ENCODE peak calls at places on chromosomes 16 and 17, in eight cellular contexts. G is CD8-positive, alpha-beta T cell; A is pancreas; M is neural progenitor cell; V is OCI-LY7; X is colonic mucosa; D is fibroblast of villous mesenchyme; Y is cardiac fibroblast. T is an unnamed sample.

GRCh38 chr17:73335591-73336503 is 24.0 kb upstream of the CDC42EP4 start:
- DNase-seq in G (no peak), A (no peak), M (no peak), V (no peak), X (peak), D (no peak), Y (no peak), T (no peak)

GRCh38 chr16:27302126-27302525 is 11.6 kb upstream of the IL4R start:
- DNase-seq in G (no peak), A (no peak), M (no peak), V (no peak), X (no peak), D (no peak), Y (no peak), T (no peak)

GRCh38 chr17:7914771-7915610 is 1.1 kb downstream of the RNF227 start:
- DNase-seq in G (no peak), A (peak), M (no peak), V (no peak), X (no peak), D (peak), Y (peak), T (no peak)

GRCh38 chr17:81394377-81394747 is 895 bp upstream of the BAHCC1 start:
- DNase-seq in G (no peak), A (no peak), M (no peak), V (no peak), X (no peak), D (no peak), Y (no peak), T (no peak)

GRCh38 chr16:4633910-4634635 is 9.4 kb downstream of the MGRN1 start:
- DNase-seq in G (no peak), A (no peak), M (no peak), V (no peak), X (no peak), D (no peak), Y (no peak), T (no peak)

GRCh38 chr17:66949501-66949900 is 15.0 kb upstream of the CACNG4 start:
- DNase-seq in G (no peak), A (no peak), M (no peak), V (no peak), X (no peak), D (peak), Y (peak), T (no peak)

GRCh38 chr17:79800325-79801155 is 3.7 kb upstream of the CBX8 start:
- DNase-seq in G (no peak), A (no peak), M (peak), V (peak), X (peak), D (peak), Y (peak), T (no peak)

GRCh38 chr17:4766705-4767104 is 5.0 kb upstream of the TM4SF5 start:
- DNase-seq in G (no peak), A (no peak), M (no peak), V (no peak), X (no peak), D (no peak), Y (no peak), T (no peak)

GRCh38 chr16:49454426-49455180 is 81.0 kb downstream of the C16orf78 start:
- DNase-seq in G (no peak), A (no peak), M (no peak), V (no peak), X (no peak), D (no peak), Y (no peak), T (no peak)

GRCh38 chr17:17950806-17951205 is 21.4 kb downstream of the TOM1L2 start:
- DNase-seq in G (no peak), A (no peak), M (no peak), V (no peak), X (no peak), D (no peak), Y (no peak), T (no peak)

GRCh38 chr17:56262854-56263253 is 109.6 kb downstream of the ANKFN1 start:
- DNase-seq in G (no peak), A (no peak), M (peak), V (no peak), X (no peak), D (no peak), Y (no peak), T (no peak)

GRCh38 chr17:80381416-80381923 is 33.5 kb upstream of the ENDOV start:
- DNase-seq in G (no peak), A (no peak), M (no peak), V (no peak), X (no peak), D (no peak), Y (no peak), T (no peak)

GRCh38 chr17:7343250-7343649 is 6.9 kb downstream of the ACAP1 start:
- DNase-seq in G (no peak), A (no peak), M (no peak), V (no peak), X (no peak), D (no peak), Y (no peak), T (no peak)

GRCh38 chr17:77541995-77542394 is 401.2 kb downstream of the SEC14L1 start:
- DNase-seq in G (no peak), A (no peak), M (peak), V (no peak), X (no peak), D (peak), Y (no peak), T (no peak)

GRCh38 chr17:30380643-30381419 is 2.1 kb downstream of the CPD start:
- DNase-seq in G (no peak), A (no peak), M (no peak), V (no peak), X (no peak), D (no peak), Y (no peak), T (no peak)

GRCh38 chr17:30378797-30379302 is at the start of gene CPD:
- DNase-seq in G (peak), A (peak), M (peak), V (peak), X (peak), D (peak), Y (peak), T (peak)

GRCh38 chr17:30380106-30380420 is 1.3 kb downstream of the CPD start:
- DNase-seq in G (no peak), A (no peak), M (peak), V (peak), X (no peak), D (peak), Y (no peak), T (no peak)

GRCh38 chr17:30379303-30380105 is 777 bp downstream of the CPD start:
- DNase-seq in G (no peak), A (peak), M (peak), V (peak), X (peak), D (no peak), Y (no peak), T (no peak)

DNA sequence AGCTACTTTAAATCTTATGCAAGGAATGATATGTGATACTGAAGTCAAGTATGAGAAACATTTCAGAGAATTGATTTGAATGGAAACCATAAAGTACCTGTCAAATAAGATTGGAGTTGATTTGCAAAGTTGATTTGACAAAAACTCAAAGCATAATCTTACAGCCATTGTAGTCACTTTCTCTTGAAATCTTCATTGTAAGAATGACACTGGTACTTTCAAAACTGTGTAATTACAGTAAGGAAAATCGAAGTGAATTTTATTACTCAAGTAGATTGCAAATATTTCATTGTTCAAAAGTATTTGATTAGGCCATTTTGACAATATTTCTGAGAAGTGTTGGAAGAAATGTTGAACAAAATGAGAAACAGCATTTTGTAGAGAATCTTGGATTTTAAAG is 3.6 kb downstream of the CPD start:
- DNase-seq in G (no peak), A (no peak), M (no peak), V (no peak), X (no peak), D (no peak), Y (no peak), T (no peak)
- H3K4me3 ChIP-seq in G (no peak), A (no peak), M (no peak), V (no peak), X (no peak), D (no peak), Y (peak), T (no peak)

GRCh38 chr17:14113137-14113536 is 43.8 kb downstream of the COX10 start:
- DNase-seq in G (no peak), A (no peak), M (no peak), V (no peak), X (no peak), D (no peak), Y (no peak), T (no peak)
- TF ChIP-seq CTCF in G (no peak), A (no peak), M (peak), V (peak), X (no peak), D (peak), Y (no peak), T (no peak)

GRCh38 chr17:896439-896838 is 83.1 kb downstream of the NXN start:
- DNase-seq in G (no peak), A (no peak), M (no peak), V (no peak), X (no peak), D (no peak), Y (no peak), T (no peak)
- H3K4me3 ChIP-seq in G (no peak), A (no peak), M (no peak), V (no peak), X (no peak), D (no peak), Y (no peak), T (no peak)

GRCh38 chr17:33647976-33648375 is 354.9 kb upstream of the ASIC2 start:
- DNase-seq in G (no peak), A (no peak), M (peak), V (peak), X (no peak), D (peak), Y (peak), T (no peak)
- TF ChIP-seq CTCF in G (no peak), A (no peak), M (peak), V (peak), X (peak), D (peak), Y (peak), T (peak)

GRCh38 chr17:82419471-82419995 is 1.1 kb upstream of the OGFOD3 start:
- DNase-seq in G (no peak), A (no peak), M (no peak), V (peak), X (no peak), D (peak), Y (no peak), T (no peak)
- H3K4me3 ChIP-seq in G (peak), A (no peak), M (peak), V (peak), X (peak), D (peak), Y (no peak), T (no peak)